ENCODE peak calls at places on chromosome 17, in ten cellular contexts. K is A549; Q is CD4-positive, CD25-positive, alpha-beta regulatory T cell; J is Right ventricle myocardium superior; E is CD4-positive, alpha-beta T cell; I is T-helper 17 cell; D is aorta; R is RWPE2; A is central memory CD8-positive, alpha-beta T cell; N is stimulated activated naive CD8-positive, alpha-beta T cell treated with anti-CD3 and anti-CD28 coated beads, Interleukin-15, amount 100 ng/mL, for 72 hours. B is an unnamed sample.

GRCh38 chr17:57493171-57493570 is 236.8 kb downstream of the MSI2 start:
- ATAC-seq in K (no peak), Q (no peak), J (no peak), E (no peak), I (no peak), D (no peak), R (no peak), A (no peak), N (no peak), B (no peak)

GRCh38 chr17:28717578-28718316 is at the start of gene RAB34:
- ATAC-seq in K (peak), Q (peak), J (peak), E (no peak), I (no peak), D (peak), R (peak), A (no peak), N (peak), B (peak)

GRCh38 chr17:74975943-74976342 is 3.4 kb upstream of the HID1 start:
- ATAC-seq in K (no peak), Q (no peak), J (no peak), E (no peak), I (no peak), D (no peak), R (no peak), A (no peak), N (no peak), B (no peak)

GRCh38 chr17:32992360-32993033 is 850 bp downstream of the SPACA3 start:
- ATAC-seq in K (no peak), Q (no peak), J (no peak), E (no peak), I (no peak), D (no peak), R (no peak), A (no peak), N (no peak), B (no peak)

GRCh38 chr17:82495844-82496528 is 23.5 kb upstream of the FOXK2 start:
- ATAC-seq in K (no peak), Q (no peak), J (no peak), E (no peak), I (no peak), D (no peak), R (peak), A (no peak), N (no peak), B (no peak)

GRCh38 chr17:40314557-40314953 is 5.6 kb downstream of the RARA start:
- ATAC-seq in K (peak), Q (peak), J (no peak), E (peak), I (peak), D (peak), R (peak), A (no peak), N (peak), B (peak)

GRCh38 chr17:26963163-26963503 is 330.8 kb upstream of the WSB1 start:
- ATAC-seq in K (no peak), Q (no peak), J (no peak), E (no peak), I (no peak), D (no peak), R (no peak), A (no peak), N (no peak), B (no peak)

GRCh38 chr17:16974569-16975265 is 2.8 kb upstream of the TNFRSF13B start:
- ATAC-seq in K (no peak), Q (no peak), J (no peak), E (no peak), I (no peak), D (no peak), R (no peak), A (no peak), N (no peak), B (no peak)

GRCh38 chr17:59284317-59284716 is 47.1 kb upstream of the YPEL2 start:
- ATAC-seq in K (no peak), Q (no peak), J (no peak), E (no peak), I (no peak), D (no peak), R (no peak), A (no peak), N (no peak), B (no peak)

GRCh38 chr17:62755139-62755851 is 52.8 kb downstream of the MARCHF10 start:
- ATAC-seq in K (peak), Q (no peak), J (peak), E (no peak), I (no peak), D (peak), R (no peak), A (no peak), N (no peak), B (peak)

GRCh38 chr17:13561606-13562270 is 40.0 kb downstream of the HS3ST3A1 start:
- ATAC-seq in K (peak), Q (no peak), J (no peak), E (no peak), I (no peak), D (no peak), R (peak), A (no peak), N (no peak), B (peak)

GRCh38 chr17:7380855-7381683 is at the start of gene TNK1:
- ATAC-seq in K (peak), Q (no peak), J (peak), E (no peak), I (no peak), D (no peak), R (peak), A (no peak), N (no peak), B (peak)

GRCh38 chr17:74677558-74678466 is 34.9 kb downstream of the CD300LF start:
- ATAC-seq in K (peak), Q (peak), J (peak), E (peak), I (peak), D (peak), R (peak), A (no peak), N (no peak), B (peak)

GRCh38 chr17:79019631-79020584 is 4.1 kb upstream of the C1QTNF1 start:
- ATAC-seq in K (peak), Q (peak), J (peak), E (peak), I (peak), D (peak), R (peak), A (peak), N (peak), B (peak)

GRCh38 chr17:34826332-34826731 is 134.9 kb downstream of the CCT6B start:
- ATAC-seq in K (peak), Q (no peak), J (no peak), E (no peak), I (no peak), D (no peak), R (peak), A (no peak), N (no peak), B (no peak)

GRCh38 chr17:45398800-45399199 is 33.9 kb downstream of the ARHGAP27 start:
- ATAC-seq in K (no peak), Q (no peak), J (peak), E (no peak), I (no peak), D (no peak), R (no peak), A (no peak), N (no peak), B (no peak)

GRCh38 chr17:56897646-56898424 is 16.0 kb downstream of the TRIM25 start:
- ATAC-seq in K (no peak), Q (no peak), J (no peak), E (no peak), I (no peak), D (no peak), R (no peak), A (no peak), N (no peak), B (no peak)

GRCh38 chr17:64129515-64129764 is 504 bp downstream of the ERN1 start:
- ATAC-seq in K (peak), Q (peak), J (no peak), E (no peak), I (no peak), D (no peak), R (no peak), A (peak), N (no peak), B (no peak)

GRCh38 chr17:40622509-40622928 is 25.1 kb downstream of the SMARCE1 start:
- ATAC-seq in K (no peak), Q (peak), J (no peak), E (peak), I (peak), D (no peak), R (no peak), A (peak), N (peak), B (no peak)

GRCh38 chr17:2207815-2208515 is 95.6 kb downstream of the SMG6 start:
- ATAC-seq in K (no peak), Q (no peak), J (peak), E (no peak), I (no peak), D (no peak), R (no peak), A (no peak), N (no peak), B (no peak)

GRCh38 chr17:46733837-46734516 is 84.5 kb downstream of the WNT3 start:
- ATAC-seq in K (no peak), Q (no peak), J (no peak), E (no peak), I (no peak), D (no peak), R (peak), A (no peak), N (no peak), B (no peak)

GRCh38 chr17:79851461-79851817 is 12.2 kb upstream of the CBX4 start:
- ATAC-seq in K (no peak), Q (no peak), J (no peak), E (no peak), I (no peak), D (no peak), R (peak), A (no peak), N (no peak), B (no peak)

GRCh38 chr17:81388612-81389367 is 6.5 kb upstream of the BAHCC1 start:
- ATAC-seq in K (no peak), Q (no peak), J (no peak), E (no peak), I (no peak), D (no peak), R (no peak), A (no peak), N (no peak), B (no peak)

B was measured in gastroesophageal sphincter.